ENCODE peak calls at places on chromosomes 13 and 19, in six cellular contexts. L is transverse colon; Z is CD4-positive, alpha-beta T cell; Y is cardiac muscle cell; A is thoracic aorta; C is neural progenitor cell. W is an unnamed sample.

GRCh38 chr19:2455481-2456300 is 1.1 kb downstream of the LMNB2 start:
- DNase-seq in L (peak; percentile 61), Z (peak; percentile 48), Y (peak; percentile 7), A (no peak), C (peak; percentile 53), W (no peak)

GRCh38 chr19:50739841-50740426 is 16.8 kb downstream of the CLEC11A start:
- DNase-seq in L (no peak), Z (no peak), Y (no peak), A (no peak), C (peak; percentile 59), W (no peak)

GRCh38 chr19:28023064-28023463 is 1189.9 kb downstream of the UQCRFS1 start:
- DNase-seq in L (no peak), Z (no peak), Y (peak; percentile 16), A (no peak), C (no peak), W (no peak)

GRCh38 chr19:28705008-28705407 is 507.9 kb downstream of the UQCRFS1 start:
- DNase-seq in L (no peak), Z (no peak), Y (peak; percentile 88), A (no peak), C (peak; percentile 48), W (peak; percentile 49)

GRCh38 chr19:2426661-2427322 is 594 bp downstream of the TIMM13 start:
- DNase-seq in L (peak; percentile 53), Z (peak; percentile 42), Y (peak; percentile 42), A (no peak), C (peak; percentile 79), W (no peak)

GRCh38 chr13:75365724-75366173 is 116.2 kb downstream of the TBC1D4 start:
- DNase-seq in L (no peak), Z (no peak), Y (peak; percentile 36), A (no peak), C (no peak), W (peak; percentile 82)

GRCh38 chr13:86882835-86883234 is 788.3 kb upstream of the SLITRK5 start:
- DNase-seq in L (no peak), Z (no peak), Y (no peak), A (no peak), C (no peak), W (no peak)

GRCh38 chr19:39941615-39942507 is 7.4 kb upstream of the FCGBP start:
- DNase-seq in L (peak; percentile 55), Z (no peak), Y (peak; percentile 64), A (no peak), C (peak; percentile 35), W (no peak)

GRCh38 chr19:16465239-16465638 is 6.5 kb downstream of the EPS15L1 start:
- DNase-seq in L (no peak), Z (no peak), Y (no peak), A (no peak), C (no peak), W (no peak)

GRCh38 chr19:16463991-16464575 is 7.7 kb downstream of the EPS15L1 start:
- DNase-seq in L (no peak), Z (no peak), Y (peak; percentile 29), A (no peak), C (no peak), W (no peak)

GRCh38 chr19:16462757-16463250 is 9.0 kb downstream of the EPS15L1 start:
- DNase-seq in L (peak; percentile 26), Z (no peak), Y (no peak), A (no peak), C (no peak), W (peak; percentile 33)

GRCh38 chr19:16461630-16462051 is 10.1 kb downstream of the EPS15L1 start:
- DNase-seq in L (no peak), Z (no peak), Y (no peak), A (no peak), C (no peak), W (no peak)

GRCh38 chr19:16463341-16463990 is 8.3 kb downstream of the EPS15L1 start:
- DNase-seq in L (no peak), Z (no peak), Y (no peak), A (no peak), C (no peak), W (no peak)
- H3K27ac ChIP-seq in L (no peak overlapping the region), Z (no peak overlapping the region), Y (peak overlapping the region; percentile 96), A (no peak overlapping the region), C (no peak overlapping the region), W (peak overlapping the region; percentile 43)

GRCh38 chr19:49497790-49498106 is 1.5 kb downstream of the RPS11 start:
- DNase-seq in L (no peak), Z (no peak), Y (no peak), A (no peak), C (no peak), W (no peak)
- H3K27ac ChIP-seq in L (peak overlapping the region; percentile 96), Z (peak overlapping the region; percentile 94), Y (peak overlapping the region; percentile 7), A (no peak overlapping the region), C (no peak overlapping the region), W (peak overlapping the region; percentile 95)

GRCh38 chr13:48492123-48493075 is 40.5 kb downstream of the RCBTB2 start:
- DNase-seq in L (peak; percentile 69), Z (peak; percentile 65), Y (peak; percentile 91), A (no peak), C (no peak), W (no peak)

GRCh38 chr13:48490241-48490640 is 42.6 kb downstream of the RCBTB2 start:
- DNase-seq in L (no peak), Z (no peak), Y (no peak), A (no peak), C (no peak), W (no peak)

GRCh38 chr13:48493076-48493765 is 39.7 kb downstream of the RCBTB2 start:
- DNase-seq in L (no peak), Z (no peak), Y (peak; percentile 42), A (no peak), C (no peak), W (no peak)

GRCh38 chr13:48489666-48490065 is 43.2 kb downstream of the RCBTB2 start:
- DNase-seq in L (no peak), Z (no peak), Y (no peak), A (no peak), C (no peak), W (no peak)

DNA sequence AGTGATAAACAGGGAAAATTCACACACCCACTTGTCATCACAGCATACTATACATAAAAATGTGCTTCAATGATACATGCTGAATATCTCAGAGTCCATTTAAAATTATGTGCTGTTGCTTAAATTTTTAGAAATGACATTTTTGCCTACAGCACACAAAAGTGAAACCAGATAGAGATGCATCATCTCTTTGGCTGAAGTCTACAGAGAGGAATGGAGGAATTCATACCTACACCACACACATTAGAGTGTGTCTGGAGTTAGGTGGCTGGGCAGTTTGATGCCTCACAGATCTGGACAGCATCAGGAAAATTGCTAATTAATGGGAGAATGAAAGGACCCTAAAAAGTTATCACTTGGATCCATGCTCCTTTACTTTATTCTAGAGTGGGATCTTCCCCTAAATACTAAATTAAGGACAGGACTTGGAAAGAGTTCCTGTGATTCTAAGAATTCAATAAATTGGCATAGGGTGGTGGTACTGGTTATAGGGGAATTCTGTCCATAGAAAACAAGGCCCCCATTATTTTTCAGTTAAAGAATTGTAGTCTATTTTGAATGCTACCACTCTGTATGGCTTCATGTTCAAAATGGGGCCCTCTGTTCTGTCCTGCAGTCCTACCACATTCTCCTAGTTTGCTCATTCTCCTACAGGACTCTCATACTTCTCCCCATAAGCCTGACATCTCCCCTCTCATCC is 41.3 kb downstream of the RCBTB2 start:
- DNase-seq in L (no peak), Z (no peak), Y (no peak), A (no peak), C (no peak), W (no peak)
- H3K27ac ChIP-seq in L (peak overlapping the region; percentile 71), Z (peak overlapping the region; percentile 79), Y (no peak overlapping the region), A (peak overlapping the region; percentile 34), C (no peak overlapping the region), W (no peak overlapping the region)

DNA sequence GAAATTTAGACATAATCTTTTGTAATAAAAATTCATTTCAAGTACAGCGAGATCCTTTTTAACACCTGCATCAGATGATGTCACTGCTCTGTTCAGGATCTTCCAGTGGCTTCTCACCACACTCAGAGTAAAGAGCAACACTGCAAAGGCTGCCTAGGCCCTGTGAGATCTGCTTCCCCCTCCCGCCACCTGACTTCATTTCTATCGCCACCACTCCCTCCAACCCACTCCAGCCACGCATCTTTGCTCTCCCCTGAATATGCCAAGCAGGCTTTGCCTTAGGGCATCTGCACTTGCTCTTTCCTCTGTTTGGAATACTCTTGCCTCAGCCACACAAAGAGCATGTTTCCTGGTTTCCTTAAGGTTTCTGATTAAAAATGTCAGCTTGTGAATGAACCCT is 58.3 kb downstream of the MBNL2 start:
- DNase-seq in L (no peak), Z (no peak), Y (no peak), A (no peak), C (peak; percentile 3), W (no peak)
- H3K27ac ChIP-seq in L (peak overlapping the region; percentile 78), Z (no peak overlapping the region), Y (no peak overlapping the region), A (peak overlapping the region; percentile 89), C (no peak overlapping the region), W (peak overlapping the region; percentile 86)

GRCh38 chr13:110874508-110874960 is 40.3 kb downstream of the ANKRD10 start:
- DNase-seq in L (peak; percentile 86), Z (peak; percentile 47), Y (peak; percentile 78), A (peak; percentile 76), C (peak; percentile 89), W (no peak)
- H3K27ac ChIP-seq in L (no peak overlapping the region), Z (no peak overlapping the region), Y (no peak overlapping the region), A (peak overlapping the region; percentile 19), C (no peak overlapping the region), W (peak overlapping the region; percentile 10)

GRCh38 chr19:55455576-55456235 is 5.7 kb downstream of the ISOC2 start:
- DNase-seq in L (no peak), Z (no peak), Y (no peak), A (no peak), C (no peak), W (no peak)

GRCh38 chr19:55452381-55453325 is 8.8 kb downstream of the ISOC2 start:
- DNase-seq in L (peak; percentile 46), Z (no peak), Y (peak; percentile 88), A (no peak), C (peak; percentile 94), W (no peak)

GRCh38 chr19:55456347-55456746 is 5.1 kb downstream of the ISOC2 start:
- DNase-seq in L (no peak), Z (no peak), Y (no peak), A (no peak), C (no peak), W (no peak)

GRCh38 chr19:55453861-55454260 is 7.6 kb downstream of the ISOC2 start:
- DNase-seq in L (no peak), Z (no peak), Y (no peak), A (no peak), C (no peak), W (no peak)

GRCh38 chr19:55454787-55455243 is 6.6 kb downstream of the ISOC2 start:
- DNase-seq in L (no peak), Z (peak; percentile 62), Y (peak; percentile 46), A (no peak), C (peak; percentile 71), W (no peak)
- H3K27ac ChIP-seq in L (no peak overlapping the region), Z (no peak overlapping the region), Y (no peak overlapping the region), A (no peak overlapping the region), C (no peak overlapping the region), W (no peak overlapping the region)

DNA sequence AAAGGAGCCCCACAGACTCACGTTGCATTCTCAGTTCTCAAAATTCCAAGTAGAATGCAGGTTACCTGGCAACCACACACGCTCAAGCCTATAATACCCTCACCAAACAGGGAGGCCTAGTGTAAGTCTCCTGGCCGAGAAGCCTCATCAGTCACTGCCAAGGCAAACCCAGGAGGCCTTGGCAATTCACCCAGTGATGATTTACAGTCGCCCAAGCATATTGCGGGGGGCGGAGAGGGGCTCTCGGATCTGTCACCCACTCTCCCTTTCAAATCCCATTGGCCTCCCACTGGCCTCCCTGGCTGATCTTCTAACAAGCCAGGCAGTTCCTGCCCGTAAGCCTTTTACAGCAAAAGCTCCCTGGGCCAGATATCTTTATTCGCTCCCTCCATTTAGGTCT is 1.1 kb downstream of the AKAP8L start:
- DNase-seq in L (no peak), Z (no peak), Y (peak; percentile 22), A (no peak), C (no peak), W (no peak)
- H3K27ac ChIP-seq in L (peak overlapping the region; percentile 90), Z (no peak overlapping the region), Y (peak overlapping the region; percentile 95), A (peak overlapping the region; percentile 79), C (no peak overlapping the region), W (peak overlapping the region; percentile 77)

GRCh38 chr19:16326401-16327130 is 1.9 kb downstream of the KLF2 start:
- DNase-seq in L (peak; percentile 55), Z (peak; percentile 61), Y (peak; percentile 34), A (no peak), C (peak; percentile 49), W (no peak)
- H3K27ac ChIP-seq in L (peak overlapping the region; percentile 89), Z (peak overlapping the region; percentile 77), Y (no peak overlapping the region), A (peak overlapping the region; percentile 98), C (no peak overlapping the region), W (no peak overlapping the region)